ENCODE peak calls at places on chromosomes 3 and 15, in eight cellular contexts. K, N, E, M, T, R, W and V are unnamed samples.

GRCh38 chr3:42906085-42906904 is at the start of gene ZNF662:
- DNase-seq in K (peak), N (peak), E (no peak), M (peak), T (peak), R (peak), W (peak), V (no peak)

GRCh38 chr3:51637941-51638471 is 33.0 kb upstream of the TEX264 start:
- DNase-seq in K (peak), N (peak), E (peak), M (no peak), T (peak), R (peak), W (peak), V (peak)

GRCh38 chr15:74529911-74530310 is 11.1 kb upstream of the ARID3B start:
- DNase-seq in K (no peak), N (no peak), E (no peak), M (no peak), T (no peak), R (no peak), W (peak), V (no peak)

GRCh38 chr3:183449391-183449790 is 21.0 kb upstream of the MCF2L2 start:
- DNase-seq in K (no peak), N (peak), E (no peak), M (no peak), T (no peak), R (no peak), W (no peak), V (no peak)

GRCh38 chr3:190830031-190830430 is 32.5 kb downstream of the GMNC start:
- DNase-seq in K (no peak), N (peak), E (no peak), M (no peak), T (no peak), R (no peak), W (no peak), V (no peak)

GRCh38 chr3:13812039-13812438 is 67.8 kb downstream of the WNT7A start:
- DNase-seq in K (no peak), N (no peak), E (no peak), M (no peak), T (no peak), R (no peak), W (no peak), V (peak)

GRCh38 chr15:71701808-71702207 is 108.5 kb upstream of the NR2E3 start:
- DNase-seq in K (no peak), N (peak), E (no peak), M (no peak), T (no peak), R (no peak), W (no peak), V (no peak)

GRCh38 chr3:196141866-196142673 is 60.2 kb upstream of the TFRC start:
- DNase-seq in K (no peak), N (no peak), E (peak), M (no peak), T (no peak), R (peak), W (no peak), V (no peak)

GRCh38 chr3:46960801-46961200 is 15.7 kb downstream of the CCDC12 start:
- DNase-seq in K (no peak), N (no peak), E (no peak), M (no peak), T (no peak), R (no peak), W (no peak), V (no peak)

GRCh38 chr15:84919268-84919667 is 34.8 kb downstream of the SLC28A1 start:
- DNase-seq in K (no peak), N (no peak), E (no peak), M (no peak), T (no peak), R (no peak), W (no peak), V (no peak)

GRCh38 chr15:98281130-98281529 is 320.6 kb downstream of the ARRDC4 start:
- DNase-seq in K (peak), N (no peak), E (no peak), M (no peak), T (no peak), R (no peak), W (no peak), V (no peak)

GRCh38 chr3:47661121-47661752 is 82.6 kb upstream of the CSPG5 start:
- DNase-seq in K (no peak), N (peak), E (peak), M (peak), T (peak), R (no peak), W (peak), V (no peak)

GRCh38 chr15:58039260-58040035 is 26.1 kb downstream of the ALDH1A2 start:
- DNase-seq in K (no peak), N (no peak), E (no peak), M (no peak), T (no peak), R (no peak), W (no peak), V (no peak)

GRCh38 chr15:50148362-50148963 is 29.4 kb upstream of the ATP8B4 start:
- DNase-seq in K (no peak), N (peak), E (peak), M (no peak), T (peak), R (no peak), W (peak), V (peak)

GRCh38 chr15:75775296-75776074 is 62.8 kb upstream of the CSPG4 start:
- DNase-seq in K (no peak), N (peak), E (peak), M (no peak), T (no peak), R (no peak), W (no peak), V (no peak)

GRCh38 chr15:25954398-25954797 is 91.3 kb upstream of the ATP10A start:
- DNase-seq in K (no peak), N (no peak), E (no peak), M (no peak), T (no peak), R (no peak), W (no peak), V (no peak)

GRCh38 chr3:97821810-97822775 is at the start of gene CRYBG3:
- DNase-seq in K (peak), N (peak), E (peak), M (peak), T (peak), R (peak), W (peak), V (peak)

GRCh38 chr15:55168350-55168974 is 28.3 kb downstream of the RSL24D1 start:
- DNase-seq in K (peak), N (peak), E (peak), M (peak), T (peak), R (peak), W (peak), V (peak)

GRCh38 chr3:162175145-162175544 is 678.5 kb downstream of the OTOL1 start:
- DNase-seq in K (no peak), N (no peak), E (no peak), M (no peak), T (no peak), R (no peak), W (no peak), V (no peak)

GRCh38 chr3:192022412-192022811 is 561.4 kb downstream of the PYDC2 start:
- DNase-seq in K (no peak), N (peak), E (no peak), M (no peak), T (peak), R (no peak), W (no peak), V (no peak)

GRCh38 chr3:11364181-11364580 is 92.0 kb downstream of the ATG7 start:
- DNase-seq in K (no peak), N (peak), E (no peak), M (no peak), T (peak), R (no peak), W (peak), V (no peak)